ENCODE peak calls at places on chromosomes 4 and X, in seven cellular contexts. F is prostate gland; E is right lobe of liver; X is H4; K is endodermal cell; I is activated CD4-positive, alpha-beta T cell treated with anti-CD3 and anti-CD28 coated beads, Interleukin-2, amount 10 ng/mL, durations not matched to agents 7 days and 5 days; Z is aorta. N is an unnamed sample.
A peak's percentile ranks its signal among the peaks of the same experiment; 100 is the strongest.

GRCh38 chr4:81237791-81238190 is 22.8 kb upstream of the PRKG2 start:
- DNase-seq in X (no peak), F (no peak), E (no peak), I (no peak), Z (no peak), K (no peak), N (no peak)

GRCh38 chr4:38715076-38715475 is 51.1 kb downstream of the KLF3 start:
- DNase-seq in I (no peak), E (no peak), K (no peak), X (no peak), Z (no peak), F (no peak), N (no peak)

GRCh38 chr4:40264995-40265909 is 68.4 kb downstream of the RHOH start:
- DNase-seq in X (no peak), F (no peak), K (peak; percentile 68), E (no peak), I (peak; percentile 51), Z (no peak), N (no peak)

GRCh38 chr4:141429933-141430332 is 206.4 kb upstream of the IL15 start:
- DNase-seq in X (no peak), I (no peak), F (no peak), Z (no peak), E (no peak), K (no peak), N (no peak)

GRCh38 chrX:16882702-16883486 is 12.7 kb upstream of the RBBP7 start:
- DNase-seq in I (peak; percentile 65), Z (peak; percentile 89), K (peak; percentile 92), E (peak; percentile 64), F (peak; percentile 36), X (peak; percentile 58), N (peak; percentile 73)

GRCh38 chr4:182843813-182844325 is 73.3 kb downstream of the DCTD start:
- DNase-seq in K (no peak), E (no peak), I (no peak), Z (no peak), F (no peak), X (no peak), N (no peak)

GRCh38 chr4:121358473-121358872 is 22.3 kb downstream of the QRFPR start:
- DNase-seq in F (no peak), K (no peak), E (no peak), Z (no peak), I (no peak), X (peak; percentile 71), N (no peak)

GRCh38 chrX:73859622-73860021 is 296.6 kb downstream of the CHIC1 start:
- DNase-seq in E (no peak), I (no peak), X (no peak), F (no peak), Z (no peak), K (no peak), N (no peak)

GRCh38 chrX:2691543-2692220 is 587 bp downstream of the CD99 start:
- DNase-seq in F (no peak), X (no peak), Z (peak; percentile 88), K (no peak), E (peak; percentile 64), I (peak; percentile 30), N (peak; percentile 46)